ENCODE peak calls at places on chromosomes 12 and 14, in eight cellular contexts. G, A, Y, F, Z, S, Q and X are unnamed samples.

GRCh38 chr12:64427988-64428387 is 23.8 kb downstream of the XPOT start:
- DNase-seq in G (no peak), A (no peak), Y (no peak), F (no peak), Z (no peak), S (no peak), Q (no peak), X (no peak)

GRCh38 chr12:12353807-12354206 is 3.1 kb upstream of the BORCS5 start:
- DNase-seq in G (no peak), A (no peak), Y (no peak), F (no peak), Z (no peak), S (no peak), Q (no peak), X (no peak)

GRCh38 chr14:92690171-92691011 is 58.0 kb downstream of the LGMN start:
- DNase-seq in G (no peak), A (no peak), Y (no peak), F (no peak), Z (peak), S (no peak), Q (no peak), X (peak)

GRCh38 chr14:31487891-31488290 is at the start of gene GPR33:
- DNase-seq in G (no peak), A (no peak), Y (no peak), F (no peak), Z (no peak), S (no peak), Q (no peak), X (no peak)

GRCh38 chr14:89187501-89187900 is 229.5 kb downstream of the FOXN3 start:
- DNase-seq in G (no peak), A (no peak), Y (no peak), F (no peak), Z (no peak), S (no peak), Q (no peak), X (no peak)

GRCh38 chr14:74476607-74477006 is 16.5 kb downstream of the NPC2 start:
- DNase-seq in G (no peak), A (no peak), Y (no peak), F (no peak), Z (no peak), S (no peak), Q (no peak), X (no peak)

GRCh38 chr14:23929822-23930294 is 23.7 kb upstream of the DHRS4 start:
- DNase-seq in G (peak), A (peak), Y (peak), F (peak), Z (peak), S (peak), Q (peak), X (peak)

GRCh38 chr14:71029236-71029781 is 122.0 kb downstream of the PCNX1 start:
- DNase-seq in G (no peak), A (no peak), Y (no peak), F (no peak), Z (no peak), S (no peak), Q (no peak), X (no peak)

GRCh38 chr14:24891987-24892729 is 157.8 kb downstream of the STXBP6 start:
- DNase-seq in G (no peak), A (no peak), Y (no peak), F (no peak), Z (no peak), S (no peak), Q (no peak), X (no peak)